ENCODE peak calls at places on chromosome 16, in five cellular contexts. One of them, this sample, is unnamed.

GRCh38 chr16:49520684-49521083 is 147.1 kb downstream of the C16orf78 start:
- DNase-seq in A549: no peak
- DNase-seq in Caco-2: no peak
- DNase-seq in mammary epithelial cell: no peak
- DNase-seq in upper lobe of left lung: no peak
- DNase-seq in this sample: no peak

GRCh38 chr16:9374076-9374475 is 282.6 kb downstream of the HAPSTR1 start:
- DNase-seq in A549: no peak
- DNase-seq in Caco-2: no peak
- DNase-seq in mammary epithelial cell: no peak
- DNase-seq in upper lobe of left lung: no peak
- DNase-seq in this sample: no peak

GRCh38 chr16:73058221-73058615 is 10.3 kb upstream of the ZFHX3 start:
- DNase-seq in A549: no peak
- DNase-seq in Caco-2: peak
- DNase-seq in mammary epithelial cell: peak
- DNase-seq in upper lobe of left lung: no peak
- DNase-seq in this sample: no peak

GRCh38 chr16:50670476-50670875 is 10.6 kb downstream of the SNX20 start:
- DNase-seq in A549: no peak
- DNase-seq in Caco-2: no peak
- DNase-seq in mammary epithelial cell: no peak
- DNase-seq in upper lobe of left lung: no peak
- DNase-seq in this sample: no peak

GRCh38 chr16:83200005-83200779 is 573.4 kb downstream of the CDH13 start:
- DNase-seq in A549: no peak
- DNase-seq in Caco-2: peak
- DNase-seq in mammary epithelial cell: peak
- DNase-seq in upper lobe of left lung: no peak
- DNase-seq in this sample: no peak

GRCh38 chr16:87608400-87608985 is 6.2 kb downstream of the JPH3 start:
- DNase-seq in A549: no peak
- DNase-seq in Caco-2: peak
- DNase-seq in mammary epithelial cell: peak
- DNase-seq in upper lobe of left lung: no peak
- DNase-seq in this sample: peak

GRCh38 chr16:72561-73537 is at the start of gene RHBDF1:
- DNase-seq in A549: peak
- DNase-seq in Caco-2: peak
- DNase-seq in mammary epithelial cell: peak
- DNase-seq in upper lobe of left lung: peak
- DNase-seq in this sample: peak

GRCh38 chr16:73020409-73020884 is 27.5 kb downstream of the ZFHX3 start:
- DNase-seq in A549: peak
- DNase-seq in Caco-2: no peak
- DNase-seq in mammary epithelial cell: peak
- DNase-seq in upper lobe of left lung: peak
- DNase-seq in this sample: no peak

GRCh38 chr16:85128079-85128837 is 16.0 kb upstream of the CIBAR2 start:
- DNase-seq in A549: no peak
- DNase-seq in Caco-2: no peak
- DNase-seq in mammary epithelial cell: no peak
- DNase-seq in upper lobe of left lung: no peak
- DNase-seq in this sample: no peak

GRCh38 chr16:64234200-64234599 is 887.7 kb downstream of the CDH11 start:
- DNase-seq in A549: no peak
- DNase-seq in Caco-2: no peak
- DNase-seq in mammary epithelial cell: no peak
- DNase-seq in upper lobe of left lung: no peak
- DNase-seq in this sample: no peak

GRCh38 chr16:1580956-1581355 is 30.9 kb downstream of the IFT140 start:
- DNase-seq in A549: no peak
- DNase-seq in Caco-2: no peak
- DNase-seq in mammary epithelial cell: no peak
- DNase-seq in upper lobe of left lung: no peak
- DNase-seq in this sample: no peak

GRCh38 chr16:11417487-11417886 is 72.2 kb downstream of the RMI2 start:
- DNase-seq in A549: no peak
- DNase-seq in Caco-2: no peak
- DNase-seq in mammary epithelial cell: no peak
- DNase-seq in upper lobe of left lung: no peak
- DNase-seq in this sample: no peak

GRCh38 chr16:86768999-86769398 is 190.7 kb downstream of the FOXL1 start:
- DNase-seq in A549: no peak
- DNase-seq in Caco-2: no peak
- DNase-seq in mammary epithelial cell: peak
- DNase-seq in upper lobe of left lung: no peak
- DNase-seq in this sample: no peak

GRCh38 chr16:67537270-67537635 is 8.6 kb downstream of the RIPOR1 start:
- DNase-seq in A549: no peak
- DNase-seq in Caco-2: peak
- DNase-seq in mammary epithelial cell: no peak
- DNase-seq in upper lobe of left lung: peak
- DNase-seq in this sample: peak

GRCh38 chr16:50419116-50419515 is 50.3 kb upstream of the BRD7 start:
- DNase-seq in A549: no peak
- DNase-seq in Caco-2: no peak
- DNase-seq in mammary epithelial cell: no peak
- DNase-seq in upper lobe of left lung: no peak
- DNase-seq in this sample: no peak

GRCh38 chr16:16067127-16067526 is 117.7 kb downstream of the ABCC1 start:
- DNase-seq in A549: no peak
- DNase-seq in Caco-2: no peak
- DNase-seq in mammary epithelial cell: no peak
- DNase-seq in upper lobe of left lung: no peak
- DNase-seq in this sample: no peak

GRCh38 chr16:87317766-87318121 is 552 bp upstream of the C16orf95 start:
- DNase-seq in A549: peak
- DNase-seq in Caco-2: peak
- DNase-seq in mammary epithelial cell: peak
- DNase-seq in upper lobe of left lung: peak
- DNase-seq in this sample: no peak

DNA sequence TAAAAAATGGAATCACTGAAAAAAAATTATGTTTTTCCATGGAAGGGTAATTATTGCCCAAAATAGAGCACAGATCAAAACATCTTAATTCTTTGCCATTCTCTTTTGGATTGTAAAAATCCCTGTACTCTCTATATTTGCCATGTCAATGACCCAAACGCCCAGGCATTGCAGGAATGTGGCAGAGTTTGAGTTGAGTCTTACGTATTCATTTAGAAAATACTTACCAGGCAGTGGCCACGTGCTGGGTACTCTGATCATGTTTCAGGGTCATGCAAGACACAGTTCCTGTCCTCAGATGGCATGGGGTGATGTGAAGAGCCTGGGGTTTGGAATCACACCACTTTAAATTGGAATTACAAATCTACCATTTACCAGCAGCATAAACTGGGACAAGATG is 267.7 kb downstream of the ABCC12 start:
- DNase-seq in A549: peak
- DNase-seq in Caco-2: peak
- DNase-seq in mammary epithelial cell: peak
- DNase-seq in upper lobe of left lung: peak
- DNase-seq in this sample: no peak
- TF ChIP-seq CTCF in A549: no peak
- TF ChIP-seq CTCF in Caco-2: no peak
- TF ChIP-seq CTCF in mammary epithelial cell: no peak
- TF ChIP-seq CTCF in upper lobe of left lung: no peak
- TF ChIP-seq CTCF in this sample: no peak

DNA sequence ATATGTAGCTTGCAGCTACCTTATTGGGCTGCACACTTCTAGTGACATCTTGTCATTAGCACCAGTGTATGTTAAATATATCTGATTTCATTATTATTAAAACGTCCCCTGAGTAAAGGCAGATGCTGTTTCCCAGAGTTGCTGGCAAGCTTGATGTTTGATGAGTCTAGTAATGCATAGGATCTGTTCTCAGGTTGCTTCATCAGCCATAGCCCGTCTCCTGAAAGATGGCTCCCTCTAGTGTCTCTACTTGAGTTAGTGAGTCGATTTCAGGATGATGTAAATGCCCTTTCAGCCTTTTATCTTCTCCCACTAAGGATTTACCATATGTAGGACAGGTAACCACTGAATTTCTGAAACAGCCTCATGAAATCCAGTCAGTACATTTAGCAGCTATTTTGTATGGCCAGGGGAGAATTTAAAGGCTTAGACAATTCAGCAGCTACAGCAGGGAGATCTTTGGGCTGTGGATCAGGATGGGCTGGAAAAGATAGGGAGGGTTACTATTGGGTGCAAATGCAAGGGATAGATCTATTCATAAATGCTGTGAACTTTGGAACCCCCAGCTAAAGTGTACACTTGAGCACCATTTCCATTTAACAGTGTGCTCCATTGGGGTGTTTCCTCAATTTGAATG is 376.3 kb downstream of the CNTNAP4 start:
- DNase-seq in A549: peak
- DNase-seq in Caco-2: peak
- DNase-seq in mammary epithelial cell: peak
- DNase-seq in upper lobe of left lung: no peak
- DNase-seq in this sample: peak
- TF ChIP-seq CTCF in A549: peak
- TF ChIP-seq CTCF in Caco-2: peak
- TF ChIP-seq CTCF in mammary epithelial cell: peak
- TF ChIP-seq CTCF in upper lobe of left lung: peak
- TF ChIP-seq CTCF in this sample: peak

GRCh38 chr16:5062051-5062450 is 3.7 kb downstream of the C16orf89 start:
- DNase-seq in A549: no peak
- DNase-seq in Caco-2: no peak
- DNase-seq in mammary epithelial cell: no peak
- DNase-seq in upper lobe of left lung: no peak
- DNase-seq in this sample: no peak

GRCh38 chr16:5065368-5065767 is 388 bp downstream of the C16orf89 start:
- DNase-seq in A549: no peak
- DNase-seq in Caco-2: no peak
- DNase-seq in mammary epithelial cell: no peak
- DNase-seq in upper lobe of left lung: peak
- DNase-seq in this sample: no peak

GRCh38 chr16:5065813-5066212 is at the start of gene C16orf89:
- DNase-seq in A549: no peak
- DNase-seq in Caco-2: no peak
- DNase-seq in mammary epithelial cell: no peak
- DNase-seq in upper lobe of left lung: peak
- DNase-seq in this sample: no peak

GRCh38 chr16:5064915-5065314 is 841 bp downstream of the C16orf89 start:
- DNase-seq in A549: no peak
- DNase-seq in Caco-2: no peak
- DNase-seq in mammary epithelial cell: no peak
- DNase-seq in upper lobe of left lung: peak
- DNase-seq in this sample: no peak

GRCh38 chr16:5062790-5063765 is 2.7 kb downstream of the C16orf89 start:
- DNase-seq in A549: no peak
- DNase-seq in Caco-2: no peak
- DNase-seq in mammary epithelial cell: no peak
- DNase-seq in upper lobe of left lung: no peak
- DNase-seq in this sample: no peak
- TF ChIP-seq CTCF in A549: no peak
- TF ChIP-seq CTCF in Caco-2: peak
- TF ChIP-seq CTCF in mammary epithelial cell: no peak
- TF ChIP-seq CTCF in upper lobe of left lung: no peak
- TF ChIP-seq CTCF in this sample: no peak

GRCh38 chr16:5025171-5025632 is 8.5 kb downstream of the NAGPA start:
- DNase-seq in A549: peak
- DNase-seq in Caco-2: peak
- DNase-seq in mammary epithelial cell: no peak
- DNase-seq in upper lobe of left lung: no peak
- DNase-seq in this sample: peak

GRCh38 chr16:5022521-5022920 is 11.2 kb downstream of the NAGPA start:
- DNase-seq in A549: no peak
- DNase-seq in Caco-2: no peak
- DNase-seq in mammary epithelial cell: no peak
- DNase-seq in upper lobe of left lung: no peak
- DNase-seq in this sample: no peak

GRCh38 chr16:5026664-5027063 is 7.1 kb downstream of the NAGPA start:
- DNase-seq in A549: no peak
- DNase-seq in Caco-2: no peak
- DNase-seq in mammary epithelial cell: no peak
- DNase-seq in upper lobe of left lung: no peak
- DNase-seq in this sample: no peak

GRCh38 chr16:5027086-5027485 is 6.6 kb downstream of the NAGPA start:
- DNase-seq in A549: no peak
- DNase-seq in Caco-2: no peak
- DNase-seq in mammary epithelial cell: no peak
- DNase-seq in upper lobe of left lung: no peak
- DNase-seq in this sample: no peak

GRCh38 chr16:5024632-5025031 is 9.1 kb downstream of the NAGPA start:
- DNase-seq in A549: peak
- DNase-seq in Caco-2: peak
- DNase-seq in mammary epithelial cell: peak
- DNase-seq in upper lobe of left lung: no peak
- DNase-seq in this sample: no peak
- TF ChIP-seq CTCF in A549: peak
- TF ChIP-seq CTCF in Caco-2: no peak
- TF ChIP-seq CTCF in mammary epithelial cell: peak
- TF ChIP-seq CTCF in upper lobe of left lung: peak
- TF ChIP-seq CTCF in this sample: peak